ENCODE peak calls at places on chromosomes 5 and 9, in four cellular contexts. F, P, N and X are unnamed samples.

GRCh38 chr9:109771084-109771483 is 8.9 kb upstream of the PALM2AKAP2 start:
- DNase-seq in F (peak; percentile 57), P (peak; percentile 56), N (peak; percentile 73), X (no peak)

GRCh38 chr5:1506242-1507015 is 17.3 kb downstream of the LPCAT1 start:
- DNase-seq in F (no peak), P (no peak), N (no peak), X (peak; percentile 56)

GRCh38 chr9:96009690-96010477 is 134.4 kb downstream of the ERCC6L2 start:
- DNase-seq in F (no peak), P (no peak), N (no peak), X (no peak)

GRCh38 chr5:42216904-42217303 is 206.3 kb upstream of the GHR start:
- DNase-seq in F (no peak), P (no peak), N (no peak), X (no peak)

GRCh38 chr5:45521067-45521466 is 175.1 kb downstream of the HCN1 start:
- DNase-seq in F (no peak), P (peak; percentile 3), N (peak; percentile 19), X (no peak)

GRCh38 chr9:73265876-73266275 is 114.2 kb downstream of the ANXA1 start:
- DNase-seq in F (no peak), P (peak; percentile 25), N (no peak), X (no peak)

GRCh38 chr5:139985733-139986132 is 57.4 kb downstream of the NRG2 start:
- DNase-seq in F (peak; percentile 82), P (peak; percentile 98), N (peak; percentile 17), X (no peak)

GRCh38 chr9:122350577-122351355 is 20.1 kb upstream of the PTGS1 start:
- DNase-seq in F (no peak), P (peak; percentile 70), N (peak; percentile 81), X (peak; percentile 89)

GRCh38 chr5:40518511-40518917 is 161.2 kb upstream of the PTGER4 start:
- DNase-seq in F (no peak), P (peak; percentile 99), N (no peak), X (no peak)

GRCh38 chr5:68547621-68548020 is 332.1 kb downstream of the PIK3R1 start:
- DNase-seq in F (no peak), P (no peak), N (no peak), X (no peak)

GRCh38 chr5:52443187-52443586 is 344.5 kb upstream of the ITGA1 start:
- DNase-seq in F (no peak), P (no peak), N (no peak), X (no peak)

GRCh38 chr5:118042076-118042475 is 946.3 kb downstream of the DTWD2 start:
- DNase-seq in F (no peak), P (no peak), N (peak; percentile 10), X (no peak)

GRCh38 chr5:88058625-88059024 is 210.0 kb downstream of the TMEM161B start:
- DNase-seq in F (no peak), P (peak; percentile 9), N (no peak), X (no peak)

GRCh38 chr9:68482548-68482947 is 58.1 kb downstream of the TMEM252 start:
- DNase-seq in F (no peak), P (no peak), N (no peak), X (no peak)

GRCh38 chr9:36818242-36818938 is 215.7 kb downstream of the PAX5 start:
- DNase-seq in F (no peak), P (peak; percentile 5), N (no peak), X (no peak)

GRCh38 chr9:4788703-4789102 is 4.0 kb upstream of the RCL1 start:
- DNase-seq in F (no peak), P (peak; percentile 83), N (no peak), X (no peak)

GRCh38 chr9:26535146-26535545 is 357.5 kb downstream of the CAAP1 start:
- DNase-seq in F (no peak), P (no peak), N (no peak), X (no peak)

GRCh38 chr9:129885018-129885669 is 49.9 kb downstream of the USP20 start:
- DNase-seq in F (no peak), P (no peak), N (no peak), X (peak; percentile 76)
- TF ChIP-seq CTCF in F (no peak), P (no peak), N (no peak), X (no peak)

GRCh38 chr5:65893749-65894430 is 32.5 kb upstream of the ERBIN start:
- DNase-seq in F (no peak), P (no peak), N (no peak), X (no peak)
- TF ChIP-seq CTCF in F (no peak), P (no peak), N (no peak), X (no peak)

GRCh38 chr5:149002761-149003689 is 59.8 kb downstream of the SH3TC2 start:
- DNase-seq in F (no peak), P (peak; percentile 75), N (peak; percentile 33), X (no peak)
- TF ChIP-seq CTCF in F (no peak), P (peak; percentile 39), N (peak; percentile 10), X (no peak)

GRCh38 chr9:115671911-115672310 is 481.7 kb upstream of the PAPPA start:
- DNase-seq in F (no peak), P (no peak), N (no peak), X (no peak)

GRCh38 chr9:115671236-115671770 is 482.3 kb upstream of the PAPPA start:
- DNase-seq in F (no peak), P (no peak), N (no peak), X (no peak)

GRCh38 chr9:115674091-115674490 is 479.5 kb upstream of the PAPPA start:
- DNase-seq in F (no peak), P (no peak), N (no peak), X (no peak)

GRCh38 chr9:115673599-115673998 is 480.0 kb upstream of the PAPPA start:
- DNase-seq in F (no peak), P (peak; percentile 30), N (peak; percentile 59), X (no peak)

GRCh38 chr9:115672477-115673316 is 480.9 kb upstream of the PAPPA start:
- DNase-seq in F (peak; percentile 97), P (peak; percentile 90), N (peak; percentile 93), X (no peak)
- TF ChIP-seq CTCF in F (peak; percentile 5), P (no peak), N (no peak), X (no peak)

GRCh38 chr5:124856726-124857125 is 110.3 kb upstream of the ZNF608 start:
- DNase-seq in F (no peak), P (no peak), N (no peak), X (no peak)

GRCh38 chr5:124860271-124860670 is 113.8 kb upstream of the ZNF608 start:
- DNase-seq in F (no peak), P (peak; percentile 40), N (no peak), X (no peak)

GRCh38 chr5:124859027-124859426 is 112.6 kb upstream of the ZNF608 start:
- DNase-seq in F (no peak), P (no peak), N (peak; percentile 10), X (no peak)

DNA sequence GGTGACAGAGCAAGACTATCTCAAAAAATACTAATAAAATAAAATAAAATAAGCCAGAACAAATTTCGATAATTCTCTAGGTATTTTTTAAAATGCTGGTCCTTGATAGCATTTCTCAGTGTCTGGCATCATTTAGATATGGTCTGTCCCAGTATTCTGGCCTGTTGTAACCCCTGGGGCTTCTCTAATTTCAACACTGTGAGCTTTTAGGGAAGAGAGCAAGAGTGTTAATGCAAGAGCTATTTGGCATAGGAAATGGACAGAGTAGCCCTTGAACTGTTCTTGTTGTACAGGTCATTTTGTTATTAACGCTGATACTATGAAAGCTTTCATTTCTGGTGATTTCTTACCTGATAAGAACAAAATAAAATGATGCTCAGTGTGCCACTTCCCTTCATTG is 112.2 kb upstream of the ZNF608 start:
- DNase-seq in F (no peak), P (no peak), N (no peak), X (no peak)
- TF ChIP-seq CTCF in F (no peak), P (no peak), N (no peak), X (no peak)

GRCh38 chr5:141913560-141913959 is 10.1 kb upstream of the DELE1 start:
- DNase-seq in F (no peak), P (no peak), N (no peak), X (no peak)

GRCh38 chr5:141915881-141916336 is 7.8 kb upstream of the DELE1 start:
- DNase-seq in F (no peak), P (peak; percentile 12), N (no peak), X (no peak)

GRCh38 chr5:141914797-141915196 is 8.9 kb upstream of the DELE1 start:
- DNase-seq in F (no peak), P (no peak), N (no peak), X (no peak)

GRCh38 chr5:141916522-141916921 is 7.1 kb upstream of the DELE1 start:
- DNase-seq in F (no peak), P (no peak), N (no peak), X (no peak)

GRCh38 chr5:141914154-141914743 is 9.4 kb upstream of the DELE1 start:
- DNase-seq in F (no peak), P (no peak), N (peak; percentile 11), X (peak; percentile 76)
- TF ChIP-seq CTCF in F (peak; percentile 24), P (no peak), N (peak; percentile 29), X (peak; percentile 40)

DNA sequence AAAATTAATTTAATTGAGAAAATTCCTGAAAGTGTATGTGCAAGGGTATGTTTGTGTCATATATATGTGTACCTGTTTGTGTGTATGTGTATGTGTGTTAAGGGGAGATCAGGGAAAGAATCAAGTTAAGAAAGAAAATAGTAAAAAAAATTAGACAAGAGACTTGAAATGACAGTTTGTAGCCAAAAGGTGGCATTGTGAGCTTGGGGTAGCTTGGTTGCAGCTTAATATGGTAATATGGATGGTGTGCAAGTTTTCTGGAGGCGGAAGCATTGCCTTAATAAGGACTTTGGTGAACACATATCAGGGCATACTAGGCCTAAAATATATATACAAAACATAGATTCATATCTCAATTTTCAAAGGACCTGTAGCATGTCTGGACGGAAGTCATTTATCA is 129.9 kb downstream of the INSYN2B start:
- DNase-seq in F (no peak), P (no peak), N (no peak), X (no peak)
- TF ChIP-seq CTCF in F (peak; percentile 8), P (peak; percentile 21), N (peak; percentile 6), X (no peak)